ENCODE peak calls at places on chromosome 17, in seven cellular contexts. One of them, this sample, is unnamed.

GRCh38 chr17:20989991-20990855 is 52.6 kb downstream of the USP22 start:
- DNase-seq in fibroblast of mammary gland: no peak
- DNase-seq in psoas muscle: peak; percentile 36
- DNase-seq in tibial artery: no peak
- DNase-seq in IMR-90: no peak
- DNase-seq in epithelial cell of proximal tubule: no peak
- DNase-seq in sigmoid colon: peak; percentile 54
- DNase-seq in this sample: no peak

GRCh38 chr17:41518789-41519449 is at the start of gene KRT15:
- DNase-seq in tibial artery: no peak
- DNase-seq in sigmoid colon: no peak
- DNase-seq in fibroblast of mammary gland: peak; percentile 28
- DNase-seq in epithelial cell of proximal tubule: no peak
- DNase-seq in psoas muscle: peak; percentile 15
- DNase-seq in IMR-90: peak; percentile 28
- DNase-seq in this sample: peak; percentile 29

GRCh38 chr17:35373532-35373983 is at the start of gene SLFN11:
- DNase-seq in psoas muscle: peak; percentile 90
- DNase-seq in sigmoid colon: peak; percentile 97
- DNase-seq in tibial artery: peak; percentile 88
- DNase-seq in epithelial cell of proximal tubule: no peak
- DNase-seq in fibroblast of mammary gland: peak; percentile 97
- DNase-seq in IMR-90: peak; percentile 97
- DNase-seq in this sample: peak; percentile 90

GRCh38 chr17:75842411-75842810 is 1.8 kb downstream of the UNC13D start:
- DNase-seq in fibroblast of mammary gland: no peak
- DNase-seq in sigmoid colon: peak; percentile 65
- DNase-seq in epithelial cell of proximal tubule: no peak
- DNase-seq in IMR-90: no peak
- DNase-seq in psoas muscle: no peak
- DNase-seq in tibial artery: no peak
- DNase-seq in this sample: no peak

GRCh38 chr17:28415886-28416285 is 9.9 kb upstream of the SLC46A1 start:
- DNase-seq in epithelial cell of proximal tubule: no peak
- DNase-seq in tibial artery: no peak
- DNase-seq in sigmoid colon: no peak
- DNase-seq in IMR-90: no peak
- DNase-seq in psoas muscle: no peak
- DNase-seq in fibroblast of mammary gland: no peak
- DNase-seq in this sample: no peak

GRCh38 chr17:65750678-65751077 is 189.2 kb upstream of the AXIN2 start:
- DNase-seq in epithelial cell of proximal tubule: peak; percentile 88
- DNase-seq in psoas muscle: peak; percentile 69
- DNase-seq in sigmoid colon: peak; percentile 73
- DNase-seq in IMR-90: peak; percentile 89
- DNase-seq in fibroblast of mammary gland: peak; percentile 96
- DNase-seq in tibial artery: no peak
- DNase-seq in this sample: peak; percentile 96

GRCh38 chr17:73261952-73262675 is 434 bp upstream of the CPSF4L start:
- DNase-seq in IMR-90: no peak
- DNase-seq in tibial artery: no peak
- DNase-seq in sigmoid colon: peak; percentile 67
- DNase-seq in psoas muscle: peak; percentile 36
- DNase-seq in epithelial cell of proximal tubule: no peak
- DNase-seq in fibroblast of mammary gland: no peak
- DNase-seq in this sample: peak; percentile 52

GRCh38 chr17:61591018-61591417 is at the start of gene NACA2:
- DNase-seq in tibial artery: no peak
- DNase-seq in sigmoid colon: no peak
- DNase-seq in epithelial cell of proximal tubule: no peak
- DNase-seq in fibroblast of mammary gland: no peak
- DNase-seq in IMR-90: no peak
- DNase-seq in psoas muscle: no peak
- DNase-seq in this sample: no peak

GRCh38 chr17:58308173-58308984 is 20.2 kb downstream of the TSPOAP1 start:
- DNase-seq in epithelial cell of proximal tubule: no peak
- DNase-seq in fibroblast of mammary gland: no peak
- DNase-seq in psoas muscle: no peak
- DNase-seq in IMR-90: no peak
- DNase-seq in tibial artery: peak; percentile 11
- DNase-seq in sigmoid colon: no peak
- DNase-seq in this sample: no peak

GRCh38 chr17:61454095-61454931 is 2.1 kb downstream of the TBX4 start:
- DNase-seq in IMR-90: no peak
- DNase-seq in fibroblast of mammary gland: no peak
- DNase-seq in sigmoid colon: peak; percentile 55
- DNase-seq in epithelial cell of proximal tubule: no peak
- DNase-seq in tibial artery: no peak
- DNase-seq in psoas muscle: no peak
- DNase-seq in this sample: no peak

GRCh38 chr17:48723555-48724239 is 712 bp downstream of the PRAC2 start:
- DNase-seq in sigmoid colon: peak; percentile 40
- DNase-seq in tibial artery: no peak
- DNase-seq in psoas muscle: no peak
- DNase-seq in fibroblast of mammary gland: no peak
- DNase-seq in IMR-90: no peak
- DNase-seq in epithelial cell of proximal tubule: no peak
- DNase-seq in this sample: no peak

GRCh38 chr17:58330997-58331814 is 2.6 kb upstream of the TSPOAP1 start:
- DNase-seq in sigmoid colon: no peak
- DNase-seq in psoas muscle: no peak
- DNase-seq in tibial artery: no peak
- DNase-seq in epithelial cell of proximal tubule: no peak
- DNase-seq in IMR-90: no peak
- DNase-seq in fibroblast of mammary gland: no peak
- DNase-seq in this sample: no peak

GRCh38 chr17:16516594-16517018 is 24.6 kb upstream of the LRRC75A start:
- DNase-seq in epithelial cell of proximal tubule: peak; percentile 25
- DNase-seq in fibroblast of mammary gland: peak; percentile 76
- DNase-seq in psoas muscle: no peak
- DNase-seq in sigmoid colon: no peak
- DNase-seq in IMR-90: peak; percentile 80
- DNase-seq in tibial artery: no peak
- DNase-seq in this sample: peak; percentile 81

DNA sequence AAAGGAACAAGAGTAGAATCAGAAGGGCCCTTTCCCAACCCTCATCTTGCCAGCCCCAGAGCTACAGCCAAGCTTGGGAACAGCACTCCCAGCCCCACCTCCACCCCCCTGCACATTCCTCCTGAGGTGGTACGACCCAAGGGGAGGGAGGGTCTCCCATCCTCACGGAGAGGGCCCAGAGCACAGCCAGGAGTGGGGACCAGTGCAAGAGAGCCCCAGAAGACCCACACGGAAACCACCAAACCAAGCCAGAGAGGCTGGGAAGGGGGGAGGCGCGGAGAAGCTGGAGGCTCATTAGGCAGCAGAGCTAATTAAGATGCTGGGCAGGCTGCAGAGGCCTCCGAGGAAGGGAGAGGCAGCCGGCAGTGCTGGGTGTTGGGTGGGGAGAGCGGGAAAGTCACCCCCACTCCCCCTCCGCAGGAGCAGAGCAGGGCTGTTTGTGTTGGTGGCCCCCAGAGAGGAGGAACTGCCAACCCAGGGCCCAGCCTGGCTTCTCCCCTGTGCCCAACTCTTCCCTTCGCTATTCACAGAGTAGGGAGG is 2.4 kb downstream of the CACNB1 start:
- DNase-seq in epithelial cell of proximal tubule: no peak
- DNase-seq in fibroblast of mammary gland: no peak
- DNase-seq in tibial artery: no peak
- DNase-seq in psoas muscle: no peak
- DNase-seq in sigmoid colon: no peak
- DNase-seq in IMR-90: no peak
- DNase-seq in this sample: no peak
- H3K4me3 ChIP-seq in epithelial cell of proximal tubule: no peak overlapping the region
- H3K4me3 ChIP-seq in fibroblast of mammary gland: peak overlapping the region; percentile 7
- H3K4me3 ChIP-seq in tibial artery: peak overlapping the region; percentile 95
- H3K4me3 ChIP-seq in psoas muscle: peak overlapping the region; percentile 90
- H3K4me3 ChIP-seq in sigmoid colon: no peak overlapping the region
- H3K4me3 ChIP-seq in IMR-90: no peak overlapping the region
- H3K4me3 ChIP-seq in this sample: no peak overlapping the region

GRCh38 chr17:71760062-71760720 is 360.6 kb upstream of the SOX9 start:
- DNase-seq in psoas muscle: no peak
- DNase-seq in epithelial cell of proximal tubule: no peak
- DNase-seq in sigmoid colon: no peak
- DNase-seq in fibroblast of mammary gland: peak; percentile 22
- DNase-seq in tibial artery: no peak
- DNase-seq in IMR-90: peak; percentile 61
- DNase-seq in this sample: peak; percentile 14
- TF ChIP-seq CTCF in psoas muscle: no peak
- TF ChIP-seq CTCF in epithelial cell of proximal tubule: peak; percentile 44
- TF ChIP-seq CTCF in sigmoid colon: no peak
- TF ChIP-seq CTCF in fibroblast of mammary gland: no peak
- TF ChIP-seq CTCF in tibial artery: no peak
- TF ChIP-seq CTCF in IMR-90: no peak
- TF ChIP-seq CTCF in this sample: peak; percentile 27

DNA sequence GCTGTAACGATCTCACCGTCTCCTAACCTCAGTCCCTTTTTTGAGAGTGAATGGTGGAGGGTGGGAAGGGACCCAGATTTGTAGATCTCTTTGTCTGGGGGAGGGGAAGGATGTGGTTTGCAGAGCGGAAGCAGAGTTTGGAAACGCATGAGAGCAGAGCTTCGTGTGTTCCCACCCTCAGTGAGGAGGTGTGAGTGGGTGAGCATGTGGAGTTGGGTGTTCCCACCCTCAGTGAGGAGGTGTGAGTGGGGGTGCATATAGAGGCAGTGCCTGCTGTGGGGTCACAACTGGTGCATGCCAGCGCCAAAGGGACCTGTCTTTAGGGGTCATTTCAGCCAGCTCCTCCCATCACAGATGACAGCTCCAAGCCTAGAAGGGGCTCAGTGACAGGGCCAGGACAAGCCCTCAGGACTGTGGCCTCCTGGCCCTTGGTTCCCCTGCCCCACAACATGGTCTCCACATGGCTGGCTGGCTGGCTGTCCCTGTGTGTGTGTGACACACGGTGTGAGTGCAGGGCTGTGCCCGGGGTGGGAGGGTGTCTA is 1.8 kb upstream of the CISD3 start:
- DNase-seq in sigmoid colon: no peak
- DNase-seq in psoas muscle: no peak
- DNase-seq in fibroblast of mammary gland: no peak
- DNase-seq in IMR-90: no peak
- DNase-seq in tibial artery: no peak
- DNase-seq in epithelial cell of proximal tubule: no peak
- DNase-seq in this sample: no peak
- H3K4me3 ChIP-seq in sigmoid colon: no peak overlapping the region
- H3K4me3 ChIP-seq in psoas muscle: no peak overlapping the region
- H3K4me3 ChIP-seq in fibroblast of mammary gland: no peak overlapping the region
- H3K4me3 ChIP-seq in IMR-90: no peak overlapping the region
- H3K4me3 ChIP-seq in tibial artery: no peak overlapping the region
- H3K4me3 ChIP-seq in epithelial cell of proximal tubule: no peak overlapping the region
- H3K4me3 ChIP-seq in this sample: no peak overlapping the region

DNA sequence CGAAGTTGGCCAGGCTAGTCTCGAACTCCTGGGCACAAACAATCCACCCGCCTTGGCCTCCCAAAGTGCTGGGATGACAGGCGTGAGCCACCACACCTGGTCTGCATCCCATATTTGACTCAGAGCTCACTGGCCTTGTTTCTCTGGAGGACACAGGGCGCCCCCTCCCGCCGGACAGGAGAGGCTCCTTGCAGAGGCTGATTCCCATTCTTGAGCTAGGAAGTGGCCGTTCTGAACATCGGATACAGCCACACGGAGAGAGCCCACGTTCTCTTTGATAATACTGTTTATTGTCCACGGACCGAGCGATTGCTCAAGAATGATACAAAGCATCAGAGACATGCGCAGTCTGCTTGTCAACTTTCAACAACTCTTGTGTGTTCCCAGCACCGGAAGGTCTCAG is 12.1 kb upstream of the USP36 start:
- DNase-seq in fibroblast of mammary gland: peak; percentile 18
- DNase-seq in IMR-90: peak; percentile 64
- DNase-seq in tibial artery: no peak
- DNase-seq in sigmoid colon: no peak
- DNase-seq in epithelial cell of proximal tubule: no peak
- DNase-seq in psoas muscle: peak; percentile 19
- DNase-seq in this sample: no peak
- TF ChIP-seq CTCF in fibroblast of mammary gland: peak; percentile 8
- TF ChIP-seq CTCF in IMR-90: peak; percentile 29
- TF ChIP-seq CTCF in tibial artery: no peak
- TF ChIP-seq CTCF in sigmoid colon: no peak
- TF ChIP-seq CTCF in epithelial cell of proximal tubule: peak; percentile 30
- TF ChIP-seq CTCF in psoas muscle: no peak
- TF ChIP-seq CTCF in this sample: peak; percentile 24

DNA sequence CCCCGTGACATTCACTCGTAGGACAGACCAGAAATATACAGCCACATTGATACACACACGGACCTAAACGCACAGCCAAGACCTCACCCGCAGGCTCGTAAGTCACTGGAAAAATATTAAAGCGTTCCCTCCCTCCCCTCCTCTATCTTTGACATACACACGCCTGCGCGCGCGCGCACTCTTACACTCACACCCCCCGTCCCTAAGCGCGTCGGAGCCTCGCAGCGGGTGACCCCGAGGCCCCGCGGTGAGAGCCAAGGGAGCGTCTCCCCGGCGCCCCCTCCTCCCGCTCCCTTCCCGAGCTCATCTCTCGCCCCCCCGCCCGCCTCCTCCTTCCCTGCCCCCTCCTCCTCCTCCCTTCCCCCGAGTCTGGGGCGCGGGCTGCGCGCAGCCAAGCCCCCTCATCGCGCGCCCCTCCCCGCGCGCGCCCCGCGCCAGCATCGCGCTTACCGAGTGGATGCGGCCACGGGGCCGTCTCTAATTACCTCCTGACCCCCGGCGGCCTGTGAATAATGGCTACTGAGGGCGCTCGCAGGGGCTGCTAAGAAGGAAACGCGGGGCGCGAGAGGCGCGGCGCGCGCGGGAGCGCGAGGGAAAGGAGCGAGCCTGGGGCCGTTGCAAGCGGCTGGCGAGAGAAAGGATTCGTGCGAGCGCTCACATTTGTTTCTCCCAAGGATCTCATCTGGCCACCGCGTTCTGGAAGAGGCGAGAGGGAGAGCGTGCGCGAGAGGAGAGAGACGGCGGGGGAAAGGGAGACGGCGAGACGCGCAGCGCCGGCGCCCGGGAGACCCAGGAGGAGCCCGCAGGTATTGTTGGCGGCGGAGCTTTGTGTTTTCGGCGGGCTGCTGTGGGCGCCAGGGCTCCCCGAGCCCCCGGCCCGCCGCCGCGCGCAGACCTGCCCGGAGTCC is 42.4 kb downstream of the RAI1 start:
- DNase-seq in psoas muscle: no peak
- DNase-seq in IMR-90: peak; percentile 90
- DNase-seq in fibroblast of mammary gland: peak; percentile 79
- DNase-seq in tibial artery: no peak
- DNase-seq in sigmoid colon: no peak
- DNase-seq in epithelial cell of proximal tubule: no peak
- DNase-seq in this sample: peak; percentile 91
- H3K4me3 ChIP-seq in psoas muscle: peak overlapping the region; percentile 63
- H3K4me3 ChIP-seq in IMR-90: peak overlapping the region; percentile 48
- H3K4me3 ChIP-seq in fibroblast of mammary gland: peak overlapping the region; percentile 48
- H3K4me3 ChIP-seq in tibial artery: peak overlapping the region; percentile 56
- H3K4me3 ChIP-seq in sigmoid colon: peak overlapping the region; percentile 64
- H3K4me3 ChIP-seq in epithelial cell of proximal tubule: peak overlapping the region; percentile 41
- H3K4me3 ChIP-seq in this sample: peak overlapping the region; percentile 70

DNA sequence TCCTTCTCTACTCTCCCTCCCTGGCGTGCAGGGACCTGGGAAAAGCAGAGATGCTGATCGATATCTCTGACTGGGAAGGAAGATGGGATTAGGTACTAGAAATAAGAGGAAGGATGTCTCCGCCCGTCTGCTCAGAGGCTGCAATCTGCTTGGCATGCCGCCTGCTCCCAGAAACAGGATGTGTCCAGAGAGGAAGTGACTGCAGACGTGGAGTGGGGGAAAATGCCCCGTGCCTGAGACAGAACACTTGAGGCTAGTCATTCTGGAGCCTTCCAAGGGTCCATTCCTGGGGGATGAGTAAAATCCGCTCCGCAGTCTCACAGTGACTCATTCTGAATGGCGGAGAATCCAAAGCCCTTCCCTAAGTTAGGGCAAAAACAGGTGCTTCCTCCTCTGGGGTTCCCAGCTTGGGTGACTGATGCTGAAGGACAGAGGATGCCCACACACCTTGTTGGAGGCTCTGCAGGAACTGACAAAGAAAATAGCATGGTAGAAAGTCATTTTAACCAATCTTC is 45.0 kb upstream of the SMURF2 start:
- DNase-seq in fibroblast of mammary gland: peak; percentile 99
- DNase-seq in sigmoid colon: peak; percentile 96
- DNase-seq in tibial artery: peak; percentile 95
- DNase-seq in epithelial cell of proximal tubule: peak; percentile 91
- DNase-seq in psoas muscle: peak; percentile 92
- DNase-seq in IMR-90: peak; percentile 100
- DNase-seq in this sample: peak; percentile 93
- TF ChIP-seq CTCF in fibroblast of mammary gland: no peak
- TF ChIP-seq CTCF in sigmoid colon: no peak
- TF ChIP-seq CTCF in tibial artery: no peak
- TF ChIP-seq CTCF in epithelial cell of proximal tubule: no peak
- TF ChIP-seq CTCF in psoas muscle: no peak
- TF ChIP-seq CTCF in IMR-90: no peak
- TF ChIP-seq CTCF in this sample: no peak